ENCODE peak calls at places on chromosomes 11 and 22, in five cellular contexts. C is endothelial cell of umbilical vein, S is hepatocyte, G is GM23338, E is MM.1S. W is an unnamed sample.

GRCh38 chr11:7252683-7253213 is 1.0 kb downstream of the SYT9 start:
- DNase-seq in C (no peak), S (no peak), G (peak; percentile 55), E (no peak), W (no peak)

GRCh38 chr11:84390441-84391078 is 1104.4 kb upstream of the CCDC90B start:
- DNase-seq in C (no peak), S (peak; percentile 7), G (peak; percentile 92), E (no peak), W (peak; percentile 15)

GRCh38 chr11:117220568-117220967 is 11.3 kb downstream of the PCSK7 start:
- DNase-seq in C (no peak), S (no peak), G (no peak), E (no peak), W (no peak)

GRCh38 chr11:107621090-107621489 is 30.1 kb downstream of the ELMOD1 start:
- DNase-seq in C (peak; percentile 57), S (no peak), G (no peak), E (no peak), W (no peak)

GRCh38 chr11:13073119-13073981 is 64.2 kb downstream of the RASSF10 start:
- DNase-seq in C (peak; percentile 16), S (no peak), G (no peak), E (no peak), W (no peak)

GRCh38 chr11:117199061-117199915 is at the start of gene TAGLN:
- DNase-seq in C (peak; percentile 37), S (peak; percentile 78), G (peak; percentile 95), E (no peak), W (peak; percentile 53)

GRCh38 chr11:13717331-13717730 is 48.9 kb downstream of the FAR1 start:
- DNase-seq in C (peak; percentile 84), S (peak; percentile 12), G (no peak), E (no peak), W (no peak)

GRCh38 chr11:135006800-135007199 is 594.8 kb upstream of the B3GAT1 start:
- DNase-seq in C (no peak), S (no peak), G (no peak), E (no peak), W (no peak)

GRCh38 chr11:109644158-109644557 is 222.2 kb downstream of the C11orf87 start:
- DNase-seq in C (no peak), S (peak; percentile 20), G (no peak), E (no peak), W (peak; percentile 96)

GRCh38 chr11:81497202-81497804 is 1236.4 kb downstream of the FAM181B start:
- DNase-seq in C (peak; percentile 7), S (peak; percentile 59), G (peak; percentile 76), E (peak; percentile 63), W (peak; percentile 75)

GRCh38 chr11:96319901-96320656 is 22.9 kb downstream of the MAML2 start:
- DNase-seq in C (no peak), S (no peak), G (no peak), E (no peak), W (no peak)

GRCh38 chr11:31640611-31641010 is 131.0 kb downstream of the ELP4 start:
- DNase-seq in C (no peak), S (no peak), G (peak; percentile 17), E (no peak), W (no peak)

GRCh38 chr11:69553416-69554357 is 72.2 kb downstream of the LINC01488 start:
- DNase-seq in C (no peak), S (no peak), G (no peak), E (no peak), W (no peak)

GRCh38 chr11:113114452-113115027 is 153.3 kb downstream of the NCAM1 start:
- DNase-seq in C (no peak), S (peak; percentile 79), G (peak; percentile 67), E (peak; percentile 69), W (peak; percentile 77)

GRCh38 chr11:57659669-57660068 is 2.1 kb downstream of the CLP1 start:
- DNase-seq in C (no peak), S (no peak), G (no peak), E (no peak), W (no peak)

GRCh38 chr11:31706357-31706756 is 104.8 kb downstream of the PAX6 start:
- DNase-seq in C (no peak), S (no peak), G (no peak), E (no peak), W (no peak)

GRCh38 chr22:36860821-36861659 is at the start of gene NCF4:
- DNase-seq in C (no peak), S (no peak), G (no peak), E (peak; percentile 63), W (no peak)

GRCh38 chr22:39012525-39013516 is 1.2 kb upstream of the APOBEC3C start:
- DNase-seq in C (no peak), S (no peak), G (no peak), E (no peak), W (no peak)

GRCh38 chr11:12290477-12290922 is 86.9 kb upstream of the PARVA start:
- DNase-seq in C (no peak), S (no peak), G (no peak), E (no peak), W (no peak)

GRCh38 chr11:95503047-95503446 is 272.0 kb upstream of the SESN3 start:
- DNase-seq in C (no peak), S (no peak), G (no peak), E (no peak), W (no peak)

GRCh38 chr11:121024989-121025388 is 1.1 kb downstream of the TBCEL start:
- DNase-seq in C (no peak), S (peak; percentile 30), G (peak; percentile 29), E (no peak), W (no peak)

GRCh38 chr22:50530857-50531545 is 1.2 kb upstream of the TYMP start:
- DNase-seq in C (peak; percentile 27), S (peak; percentile 91), G (peak; percentile 91), E (peak; percentile 77), W (peak; percentile 73)

GRCh38 chr11:67437082-67437821 is at the start of gene PTPRCAP:
- DNase-seq in C (no peak), S (no peak), G (peak; percentile 62), E (no peak), W (no peak)

GRCh38 chr11:128563308-128563707 is 24.1 kb downstream of the ETS1 start:
- DNase-seq in C (no peak), S (no peak), G (no peak), E (no peak), W (no peak)

GRCh38 chr11:47002366-47002765 is 65.8 kb downstream of the CSTPP1 start:
- DNase-seq in C (no peak), S (no peak), G (no peak), E (no peak), W (no peak)

GRCh38 chr22:18035740-18036139 is 11.4 kb upstream of the MICAL3 start:
- DNase-seq in C (no peak), S (peak; percentile 60), G (peak; percentile 26), E (no peak), W (no peak)

GRCh38 chr11:1310772-1311468 is 1.5 kb upstream of the TOLLIP start:
- DNase-seq in C (no peak), S (no peak), G (no peak), E (no peak), W (no peak)

GRCh38 chr11:1309498-1310314 is at the start of gene TOLLIP:
- DNase-seq in C (peak; percentile 96), S (peak; percentile 98), G (peak; percentile 95), E (peak; percentile 96), W (peak; percentile 93)

GRCh38 chr11:1307998-1308744 is 1.3 kb downstream of the TOLLIP start:
- DNase-seq in C (no peak), S (no peak), G (no peak), E (no peak), W (no peak)

GRCh38 chr11:1308745-1309497 is 511 bp downstream of the TOLLIP start:
- DNase-seq in C (no peak), S (no peak), G (peak; percentile 27), E (no peak), W (no peak)

GRCh38 chr11:1310315-1310687 is 869 bp upstream of the TOLLIP start:
- DNase-seq in C (no peak), S (no peak), G (no peak), E (peak; percentile 38), W (no peak)
- H3K27ac ChIP-seq in C (no peak overlapping the region), S (peak overlapping the region; percentile 76), G (no peak overlapping the region), E (peak overlapping the region; percentile 76), W (peak overlapping the region; percentile 82)

DNA sequence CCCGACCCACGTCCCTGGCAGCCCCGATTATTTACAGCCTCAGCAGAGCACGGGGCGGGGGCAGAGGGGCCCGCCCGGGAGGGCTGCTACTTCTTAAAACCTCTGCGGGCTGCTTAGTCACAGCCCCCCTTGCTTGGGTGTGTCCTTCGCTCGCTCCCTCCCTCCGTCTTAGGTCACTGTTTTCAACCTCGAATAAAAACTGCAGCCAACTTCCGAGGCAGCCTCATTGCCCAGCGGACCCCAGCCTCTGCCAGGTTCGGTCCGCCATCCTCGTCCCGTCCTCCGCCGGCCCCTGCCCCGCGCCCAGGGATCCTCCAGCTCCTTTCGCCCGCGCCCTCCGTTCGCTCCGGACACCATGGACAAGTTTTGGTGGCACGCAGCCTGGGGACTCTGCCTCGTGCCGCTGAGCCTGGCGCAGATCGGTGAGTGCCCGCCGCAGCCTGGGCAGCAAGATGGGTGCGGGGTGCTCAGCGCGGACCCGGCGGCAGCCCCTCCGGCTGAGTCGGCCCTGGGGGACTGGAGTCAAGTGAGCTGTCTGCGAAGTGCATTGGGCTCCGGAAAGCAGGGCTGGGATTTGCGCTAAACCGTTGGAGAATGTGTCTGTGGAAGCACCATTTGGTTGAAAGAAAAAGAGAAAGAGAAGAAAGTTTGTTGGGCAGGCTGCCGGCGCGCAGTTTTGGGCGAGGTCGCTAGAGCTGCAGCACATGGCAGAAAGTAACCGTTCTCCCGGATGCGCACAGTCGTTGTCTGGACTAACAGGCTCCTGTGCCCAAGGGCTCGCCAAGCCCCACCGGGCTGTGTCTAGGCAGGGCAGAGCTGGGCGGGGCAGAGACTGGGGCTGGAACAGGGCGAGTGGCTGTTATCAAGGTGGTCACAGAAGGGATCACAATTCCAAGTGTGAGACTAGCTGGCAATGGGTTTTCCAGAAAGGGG is at the start of gene CD44:
- DNase-seq in C (peak; percentile 44), S (peak; percentile 51), G (peak; percentile 71), E (peak; percentile 74), W (peak; percentile 68)
- TF ChIP-seq EZH2 in C (no peak), S (peak; percentile 58), G (peak; percentile 76), E (no peak), W (peak; percentile 88)

GRCh38 chr22:45212992-45213751 is 27.5 kb downstream of the KIAA0930 start:
- DNase-seq in C (no peak), S (no peak), G (no peak), E (no peak), W (no peak)

GRCh38 chr22:45211435-45211834 is 29.3 kb downstream of the KIAA0930 start:
- DNase-seq in C (no peak), S (no peak), G (no peak), E (no peak), W (no peak)

GRCh38 chr22:45210577-45211431 is 29.9 kb downstream of the KIAA0930 start:
- DNase-seq in C (no peak), S (no peak), G (no peak), E (no peak), W (no peak)

GRCh38 chr22:45212306-45212709 is 28.4 kb downstream of the KIAA0930 start:
- DNase-seq in C (peak; percentile 89), S (peak; percentile 87), G (peak; percentile 63), E (no peak), W (peak; percentile 75)

DNA sequence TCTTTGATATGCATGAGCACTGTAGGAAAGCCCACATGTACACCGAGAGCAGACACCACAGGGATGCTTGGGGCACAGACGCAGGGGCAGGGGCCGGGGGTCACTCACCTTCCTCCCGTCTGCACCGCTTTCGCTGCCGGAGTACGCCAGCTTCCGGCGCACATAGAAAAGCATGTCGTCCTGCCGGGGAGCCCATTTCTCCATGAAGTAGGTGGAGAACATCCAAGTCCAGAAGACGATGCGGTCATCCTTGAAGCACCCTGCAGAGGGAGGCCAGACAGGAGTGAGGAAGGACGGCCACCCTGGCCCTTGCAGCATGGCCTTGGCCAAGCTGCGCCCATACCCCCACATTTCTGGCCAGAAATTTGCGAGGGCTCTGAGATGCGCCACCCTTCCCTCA is 28.8 kb downstream of the KIAA0930 start:
- DNase-seq in C (no peak), S (no peak), G (no peak), E (no peak), W (no peak)
- H3K27ac ChIP-seq in C (peak overlapping the region; percentile 44), S (peak overlapping the region; percentile 82), G (no peak overlapping the region), E (no peak overlapping the region), W (peak overlapping the region; percentile 58)

GRCh38 chr22:42553475-42554361 is at the start of gene SERHL2:
- DNase-seq in C (peak; percentile 87), S (peak; percentile 96), G (peak; percentile 97), E (no peak), W (peak; percentile 89)
- TF ChIP-seq EZH2 in C (no peak), S (no peak), G (no peak), E (no peak), W (no peak)